ENCODE peak calls at places on chromosome 2, in seven cellular contexts. B is EL; L is NCI-H774; Q is T-helper 1 cell; Z is CD4-positive, alpha-beta T cell; G is NCI-H510A; C is astrocyte. K is an unnamed sample.

GRCh38 chr2:61405813-61406212 is 65.1 kb downstream of the USP34 start:
- DNase-seq in Z (no peak), L (no peak), G (peak; percentile 13), Q (no peak), C (no peak), B (no peak), K (no peak)

GRCh38 chr2:148578493-148578884 is 66.1 kb upstream of the EPC2 start:
- DNase-seq in L (no peak), Q (no peak), C (no peak), G (no peak), Z (no peak), B (no peak), K (no peak)

GRCh38 chr2:184507254-184507653 is 91.1 kb upstream of the ZNF804A start:
- DNase-seq in G (no peak), L (no peak), Q (no peak), Z (no peak), C (no peak), B (no peak), K (no peak)

GRCh38 chr2:127401757-127402695 is 14.3 kb upstream of the MAP3K2 start:
- DNase-seq in L (no peak), C (no peak), Q (no peak), G (no peak), Z (no peak), B (no peak), K (peak; percentile 37)

GRCh38 chr2:51013060-51013746 is 18.7 kb downstream of the NRXN1 start:
- DNase-seq in B (no peak), Q (no peak), G (peak; percentile 97), C (no peak), L (peak; percentile 95), Z (no peak), K (no peak)

GRCh38 chr2:228762565-228762964 is 508.5 kb downstream of the PID1 start:
- DNase-seq in C (no peak), B (no peak), L (no peak), Z (no peak), Q (no peak), G (no peak), K (no peak)

GRCh38 chr2:230324503-230324902 is 2.5 kb upstream of the SP140L start:
- DNase-seq in Q (no peak), Z (no peak), L (no peak), C (no peak), B (no peak), G (no peak), K (no peak)

GRCh38 chr2:188495990-188496431 is 204.3 kb downstream of the GULP1 start:
- DNase-seq in Q (no peak), L (no peak), B (peak; percentile 76), Z (no peak), G (no peak), C (peak; percentile 67), K (peak; percentile 84)

GRCh38 chr2:147197754-147198153 is 647.1 kb upstream of the ACVR2A start:
- DNase-seq in G (no peak), L (no peak), Z (no peak), C (no peak), B (no peak), Q (no peak), K (no peak)

GRCh38 chr2:119011910-119012209 is 69.9 kb downstream of the MARCO start:
- DNase-seq in Q (no peak), G (no peak), Z (no peak), C (no peak), L (no peak), B (no peak), K (no peak)

GRCh38 chr2:128425216-128425615 is 106.5 kb upstream of the HS6ST1 start:
- DNase-seq in Q (no peak), C (no peak), Z (no peak), L (no peak), G (no peak), B (no peak), K (no peak)

GRCh38 chr2:68565273-68565672 is 78.1 kb upstream of the PROKR1 start:
- DNase-seq in Z (no peak), G (no peak), Q (no peak), L (no peak), B (no peak), C (no peak), K (no peak)

GRCh38 chr2:80482276-80482675 is 177.7 kb upstream of the LRRTM1 start:
- DNase-seq in Z (no peak), L (no peak), C (no peak), G (no peak), B (no peak), Q (no peak), K (no peak)

GRCh38 chr2:11248-11941 is 34.9 kb downstream of the FAM110C start:
- DNase-seq in Q (peak; percentile 58), C (no peak), Z (peak; percentile 49), L (no peak), G (no peak), B (no peak), K (peak; percentile 21)

GRCh38 chr2:226995625-226996041 is 159.8 kb downstream of the RHBDD1 start:
- DNase-seq in G (no peak), Q (no peak), Z (no peak), C (peak; percentile 92), B (peak; percentile 57), L (no peak), K (peak; percentile 91)

GRCh38 chr2:57207191-57207590 is 839.4 kb upstream of the VRK2 start:
- DNase-seq in Z (no peak), G (no peak), L (no peak), Q (no peak), B (no peak), C (no peak), K (no peak)

GRCh38 chr2:170022692-170023091 is 155.3 kb upstream of the MYO3B start:
- DNase-seq in B (peak; percentile 85), L (no peak), Q (no peak), Z (no peak), G (peak; percentile 71), C (peak; percentile 47), K (peak; percentile 71)

GRCh38 chr2:225056330-225057073 is 14.2 kb upstream of the DOCK10 start:
- DNase-seq in G (no peak), L (no peak), Z (no peak), B (peak; percentile 25), Q (no peak), C (peak; percentile 24), K (peak; percentile 24)

GRCh38 chr2:16248571-16249105 is 308.3 kb downstream of the MYCN start:
- DNase-seq in Q (no peak), G (no peak), B (no peak), L (no peak), C (no peak), Z (no peak), K (no peak)

GRCh38 chr2:149826471-149827125 is 239.0 kb upstream of the MMADHC start:
- DNase-seq in Q (no peak), Z (no peak), B (peak; percentile 7), C (peak; percentile 48), L (no peak), G (no peak), K (peak; percentile 8)

GRCh38 chr2:134238371-134238770 is 15.5 kb upstream of the MGAT5 start:
- DNase-seq in B (no peak), Q (no peak), C (no peak), Z (no peak), L (no peak), G (no peak), K (no peak)

GRCh38 chr2:218272531-218273212 is 2.4 kb downstream of the PNKD start:
- DNase-seq in L (peak; percentile 28), Z (peak; percentile 77), C (peak; percentile 70), G (peak; percentile 57), Q (peak; percentile 70), B (peak; percentile 91), K (peak; percentile 95)

GRCh38 chr2:28668880-28669279 is 82.8 kb upstream of the PPP1CB start:
- DNase-seq in G (no peak), L (no peak), B (no peak), Q (no peak), C (no peak), Z (no peak), K (no peak)

GRCh38 chr2:195498176-195498575 is 158.8 kb upstream of the SLC39A10 start:
- DNase-seq in C (no peak), L (no peak), Q (peak; percentile 49), G (no peak), Z (peak; percentile 46), B (peak; percentile 31), K (peak; percentile 12)

GRCh38 chr2:30590407-30590806 is 143.4 kb downstream of the LCLAT1 start:
- DNase-seq in L (no peak), B (no peak), Q (no peak), G (no peak), Z (no peak), C (no peak), K (no peak)

GRCh38 chr2:152483276-152483996 is 148.5 kb downstream of the FMNL2 start:
- DNase-seq in G (no peak), B (no peak), C (no peak), Q (no peak), Z (no peak), L (no peak), K (no peak)

GRCh38 chr2:37190290-37190689 is 1.8 kb upstream of the SULT6B1 start:
- DNase-seq in C (no peak), L (no peak), G (no peak), B (no peak), Z (no peak), Q (no peak), K (no peak)

GRCh38 chr2:151289972-151290335 is 486 bp upstream of the NMI start:
- DNase-seq in C (no peak), L (no peak), G (no peak), Q (no peak), Z (no peak), B (peak; percentile 68), K (peak; percentile 46)

GRCh38 chr2:218317232-218317630 is 24.9 kb upstream of the TMBIM1 start:
- DNase-seq in G (no peak), L (no peak), B (no peak), Z (no peak), C (no peak), Q (no peak), K (no peak)

GRCh38 chr2:169933124-169933711 is 106.0 kb downstream of the UBR3 start:
- DNase-seq in B (peak; percentile 29), L (peak; percentile 43), C (no peak), Q (no peak), Z (no peak), G (peak; percentile 15), K (peak; percentile 11)

K was measured in A172.